ENCODE peak calls at places on chromosome 15, in six cellular contexts. Y, V, E, H, J and A are unnamed samples.

GRCh38 chr15:58469432-58470353 is 37.9 kb downstream of the LIPC start:
- DNase-seq in J (peak), H (peak), E (no peak), V (peak), Y (peak), A (peak)

GRCh38 chr15:93861956-93862741 is 369.2 kb upstream of the MCTP2 start:
- DNase-seq in Y (no peak), J (no peak), H (no peak), E (no peak), V (no peak), A (peak)

GRCh38 chr15:68416158-68416535 is 15.8 kb downstream of the ITGA11 start:
- DNase-seq in Y (no peak), E (no peak), H (no peak), V (no peak), J (no peak), A (no peak)

GRCh38 chr15:67148196-67148701 is 82.8 kb downstream of the SMAD3 start:
- DNase-seq in J (peak), H (no peak), E (no peak), Y (no peak), V (peak), A (peak)

GRCh38 chr15:31349233-31350141 is 22.9 kb downstream of the KLF13 start:
- DNase-seq in Y (no peak), V (no peak), H (no peak), J (no peak), E (no peak), A (no peak)

GRCh38 chr15:57728436-57728835 is 21.9 kb downstream of the POLR2M start:
- DNase-seq in H (no peak), J (no peak), Y (no peak), E (no peak), V (no peak), A (no peak)

GRCh38 chr15:89963301-89964288 is 37.5 kb upstream of the ZNF710 start:
- DNase-seq in Y (no peak), V (no peak), E (no peak), H (no peak), J (no peak), A (peak)

GRCh38 chr15:66838671-66839239 is 136.7 kb downstream of the SMAD6 start:
- DNase-seq in J (peak), V (peak), Y (peak), H (peak), E (no peak), A (peak)

GRCh38 chr15:34588046-34588674 is 4.7 kb upstream of the GOLGA8B start:
- DNase-seq in E (no peak), V (peak), Y (peak), J (peak), H (peak), A (peak)

GRCh38 chr15:66474140-66474539 is 23.4 kb downstream of the SNAPC5 start:
- DNase-seq in V (no peak), Y (no peak), J (no peak), H (no peak), E (no peak), A (no peak)

GRCh38 chr15:32837935-32838334 is 120.1 kb downstream of the GREM1 start:
- DNase-seq in E (no peak), V (no peak), Y (no peak), H (no peak), J (no peak), A (no peak)

GRCh38 chr15:101477851-101478353 is 11.6 kb downstream of the PCSK6 start:
- DNase-seq in J (no peak), Y (no peak), V (no peak), E (no peak), H (peak), A (no peak)

GRCh38 chr15:71306538-71306937 is 191.3 kb downstream of the THSD4 start:
- DNase-seq in E (no peak), H (no peak), V (no peak), J (no peak), Y (no peak), A (no peak)

GRCh38 chr15:91385301-91385700 is 285.2 kb downstream of the SV2B start:
- DNase-seq in V (no peak), J (no peak), E (no peak), Y (no peak), H (no peak), A (peak)

GRCh38 chr15:73851679-73852078 is 21.7 kb upstream of the TBC1D21 start:
- DNase-seq in J (peak), H (peak), V (peak), E (no peak), Y (no peak), A (peak)

GRCh38 chr15:62497356-62497755 is 332.3 kb upstream of the C2CD4B start:
- DNase-seq in E (no peak), Y (no peak), H (no peak), J (no peak), V (no peak), A (no peak)

GRCh38 chr15:100570282-100570681 is 31.7 kb downstream of the LINS1 start:
- DNase-seq in J (no peak), V (no peak), E (no peak), H (no peak), Y (peak), A (no peak)

GRCh38 chr15:65824941-65825544 is 33.0 kb upstream of the DENND4A start:
- DNase-seq in V (no peak), H (no peak), Y (no peak), J (no peak), E (no peak), A (no peak)

GRCh38 chr15:77087213-77087612 is 16.3 kb upstream of the TSPAN3 start:
- DNase-seq in E (no peak), Y (no peak), V (no peak), J (no peak), H (no peak), A (no peak)

GRCh38 chr15:25763206-25763880 is 99.8 kb downstream of the ATP10A start:
- DNase-seq in Y (peak), J (no peak), E (no peak), H (no peak), V (no peak), A (no peak)

GRCh38 chr15:71932689-71933088 is 122.3 kb downstream of the NR2E3 start:
- DNase-seq in E (no peak), V (no peak), Y (no peak), H (no peak), J (no peak), A (no peak)

GRCh38 chr15:44706946-44707636 is 4.0 kb downstream of the PATL2 start:
- DNase-seq in J (no peak), E (no peak), Y (no peak), V (no peak), H (no peak), A (no peak)

GRCh38 chr15:39887832-39888231 is 32.2 kb downstream of the GPR176 start:
- DNase-seq in V (peak), E (no peak), Y (peak), H (peak), J (peak), A (peak)
- TF ChIP-seq MAX in V (no peak), E (no peak), Y (no peak), H (no peak), J (no peak), A (no peak)

GRCh38 chr15:54083501-54083900 is 105.3 kb downstream of the UNC13C start:
- DNase-seq in J (no peak), V (no peak), Y (no peak), H (no peak), E (no peak), A (peak)

GRCh38 chr15:54088837-54089236 is 110.6 kb downstream of the UNC13C start:
- DNase-seq in V (no peak), E (no peak), Y (no peak), J (no peak), H (no peak), A (no peak)

DNA sequence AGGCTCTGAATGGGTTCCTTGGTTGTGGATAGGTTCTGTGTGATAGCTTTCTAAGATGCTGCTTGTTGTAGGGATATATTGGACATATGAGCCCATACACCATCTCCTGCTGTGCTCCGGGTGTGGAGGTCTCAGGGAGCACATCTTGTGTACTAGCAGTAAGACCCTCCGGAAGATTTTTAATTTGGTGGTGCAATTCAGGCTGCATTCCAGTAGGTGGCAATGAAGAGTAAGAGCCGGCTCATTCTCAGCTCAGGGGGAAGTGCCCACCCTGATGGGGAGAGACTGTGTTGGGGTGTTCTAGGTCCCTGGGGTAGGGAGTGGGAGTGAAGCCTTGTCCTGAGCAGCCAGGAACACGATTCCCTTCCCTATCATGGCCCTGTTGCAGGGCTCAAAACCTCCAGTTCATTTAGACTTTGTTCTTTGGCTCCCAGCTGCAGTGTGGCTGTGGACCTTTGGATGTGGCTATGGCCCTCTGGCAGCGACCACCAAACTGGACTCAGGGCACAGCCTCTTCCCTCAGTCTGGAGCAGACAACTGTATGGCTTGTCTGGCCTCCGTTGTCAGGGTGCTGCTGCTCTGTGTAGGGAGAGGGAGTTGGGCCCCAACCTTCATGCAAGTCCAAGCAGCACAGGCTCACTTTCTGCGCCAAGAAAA is 104.7 kb downstream of the UNC13C start:
- DNase-seq in Y (no peak), H (peak), E (no peak), V (peak), J (peak), A (peak)
- TF ChIP-seq MYC in Y (no peak), H (no peak), E (no peak), V (no peak), J (no peak), A (no peak)

DNA sequence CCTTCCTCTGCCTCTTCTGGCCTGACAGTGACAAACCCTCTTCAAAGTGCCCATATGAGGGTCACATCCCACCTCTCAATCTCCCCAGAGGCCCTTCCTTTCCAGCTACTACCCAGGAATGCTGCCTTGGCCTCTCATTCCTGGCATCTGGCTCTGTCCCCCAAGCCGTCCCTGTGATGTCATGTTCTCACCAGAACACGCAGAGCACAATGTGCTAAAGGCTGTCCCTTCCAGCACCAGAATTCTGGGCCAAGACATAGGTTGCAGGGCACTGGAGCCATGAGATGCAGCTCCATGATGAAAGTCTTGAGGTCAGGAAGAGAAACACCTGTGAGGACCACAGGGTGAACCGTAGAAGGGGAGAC is 306.6 kb downstream of the NTRK3 start:
- DNase-seq in V (no peak), E (no peak), Y (no peak), H (no peak), J (no peak), A (no peak)
- TF ChIP-seq MAX in V (no peak), E (no peak), Y (no peak), H (no peak), J (no peak), A (no peak)

DNA sequence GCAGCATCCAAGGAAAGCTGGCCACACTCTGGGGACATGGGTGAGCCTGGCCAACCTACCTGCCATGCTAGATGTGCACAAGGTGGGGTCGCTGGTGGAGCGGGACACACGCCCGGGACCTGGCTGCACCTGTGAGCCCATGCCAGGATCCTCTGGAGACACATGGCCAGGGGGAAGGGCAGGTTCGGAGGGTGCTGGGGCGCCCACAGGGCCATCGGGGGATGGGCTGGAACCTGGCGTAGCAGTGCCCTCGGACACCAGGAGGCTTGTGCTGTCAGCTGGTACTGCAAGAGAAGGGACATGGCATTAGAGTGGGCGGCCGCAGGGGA is 143.4 kb downstream of the NSMCE3 start:
- DNase-seq in J (no peak), Y (no peak), V (no peak), E (no peak), H (no peak), A (no peak)
- TF ChIP-seq MYC in J (no peak), Y (no peak), V (no peak), E (no peak), H (no peak), A (no peak)

GRCh38 chr15:84797212-84797611 is 19.9 kb upstream of the ALPK3 start:
- DNase-seq in V (no peak), J (no peak), E (no peak), H (no peak), Y (no peak), A (no peak)
- TF ChIP-seq MAX in V (no peak), J (no peak), E (no peak), H (no peak), Y (no peak), A (no peak)